ENCODE peak calls at places on chromosomes 5 and 9, in four cellular contexts. D is RWPE2, C is NCI-H1694 treated with DMSO at 0.1 percent for 48 hours, O is GM03348. A is an unnamed sample.

GRCh38 chr5:150763023-150763793 is 4.4 kb upstream of the DCTN4 start:
- DNase-seq in D (peak), C (no peak), O (peak), A (no peak)

GRCh38 chr9:27865031-27865438 is 291.8 kb upstream of the C9orf72 start:
- DNase-seq in D (no peak), C (no peak), O (peak), A (peak)

GRCh38 chr5:178839319-178839704 is 20.4 kb upstream of the ZNF354B start:
- DNase-seq in D (no peak), C (peak), O (no peak), A (peak)

GRCh38 chr5:95471922-95472321 is 80.8 kb downstream of the FAM81B start:
- DNase-seq in D (no peak), C (no peak), O (peak), A (no peak)

GRCh38 chr5:112165897-112166737 is 253.0 kb downstream of the EPB41L4A start:
- DNase-seq in D (no peak), C (no peak), O (no peak), A (no peak)

GRCh38 chr5:74232281-74232680 is 408.2 kb downstream of the ENC1 start:
- DNase-seq in D (peak), C (no peak), O (peak), A (no peak)

GRCh38 chr5:132265336-132266030 is 8.0 kb downstream of the PDLIM4 start:
- DNase-seq in D (peak), C (no peak), O (peak), A (peak)

GRCh38 chr9:35518981-35519679 is 29.2 kb downstream of the RUSC2 start:
- DNase-seq in D (no peak), C (no peak), O (peak), A (no peak)

GRCh38 chr5:66744040-66744439 is 147.8 kb downstream of the MAST4 start:
- DNase-seq in D (no peak), C (no peak), O (peak), A (peak)

GRCh38 chr5:123217183-123217582 is 128.1 kb downstream of the PRDM6 start:
- DNase-seq in D (no peak), C (no peak), O (no peak), A (no peak)

GRCh38 chr5:1291611-1292080 is 3.2 kb downstream of the TERT start:
- DNase-seq in D (no peak), C (no peak), O (no peak), A (no peak)

GRCh38 chr5:61505281-61505680 is 173.2 kb downstream of the ZSWIM6 start:
- DNase-seq in D (no peak), C (no peak), O (no peak), A (no peak)

GRCh38 chr5:172707285-172708182 is 63.5 kb downstream of the DUSP1 start:
- DNase-seq in D (no peak), C (peak), O (peak), A (no peak)

GRCh38 chr9:78014776-78015175 is 16.8 kb downstream of the GNAQ start:
- DNase-seq in D (no peak), C (no peak), O (no peak), A (no peak)

GRCh38 chr5:93586948-93587918 is 4.2 kb downstream of the NR2F1 start:
- DNase-seq in D (no peak), C (no peak), O (no peak), A (no peak)

GRCh38 chr9:81687521-81688261 is 1.7 kb downstream of the TLE1 start:
- DNase-seq in D (peak), C (no peak), O (peak), A (peak)

GRCh38 chr9:16825364-16825763 is 45.1 kb downstream of the BNC2 start:
- DNase-seq in D (no peak), C (no peak), O (peak), A (no peak)

GRCh38 chr9:87603854-87604490 is 106.3 kb downstream of the DAPK1 start:
- DNase-seq in D (no peak), C (no peak), O (no peak), A (no peak)

GRCh38 chr9:76761448-76761847 is 2.8 kb upstream of the PCA3 start:
- DNase-seq in D (no peak), C (no peak), O (peak), A (no peak)